ENCODE peak calls at places on chromosomes 16 and 17, in nine cellular contexts. D is T1000, V is OCI-LY7, J is GM23338, A is foreskin fibroblast, W is HepG2, L is pons, U is coronary artery, R is mucosa of gallbladder. Y is an unnamed sample.

GRCh38 chr17:17749921-17750320 is 68.7 kb downstream of the RAI1 start:
- DNase-seq in U (no peak), L (peak; percentile 87), A (peak; percentile 66), W (peak; percentile 36), J (peak; percentile 96), V (peak; percentile 86), D (no peak), R (no peak), Y (peak; percentile 54)

GRCh38 chr17:74177018-74177450 is 26.4 kb upstream of the RPL38 start:
- DNase-seq in J (no peak), D (no peak), U (no peak), W (no peak), V (no peak), L (no peak), A (peak; percentile 69), R (no peak), Y (peak; percentile 40)

GRCh38 chr17:62966426-62967110 is 533 bp downstream of the TANC2 start:
- DNase-seq in R (no peak), W (no peak), V (peak; percentile 14), J (peak; percentile 30), L (no peak), A (peak; percentile 42), D (no peak), U (no peak), Y (no peak)

GRCh38 chr17:80861892-80862291 is 129.7 kb upstream of the CHMP6 start:
- DNase-seq in L (peak; percentile 58), R (no peak), W (no peak), A (peak; percentile 46), D (no peak), U (no peak), V (no peak), J (peak; percentile 31), Y (peak; percentile 36)

GRCh38 chr17:9465216-9465921 is 110.3 kb downstream of the STX8 start:
- DNase-seq in W (no peak), D (no peak), A (peak; percentile 80), L (peak; percentile 19), V (no peak), U (no peak), R (no peak), J (no peak), Y (peak; percentile 71)

GRCh38 chr17:41258406-41258805 is 3.2 kb downstream of the KRTAP9-9 start:
- DNase-seq in L (no peak), U (no peak), R (no peak), V (no peak), W (no peak), J (no peak), D (no peak), A (peak; percentile 45), Y (no peak)

GRCh38 chr17:19448341-19449268 is 37.6 kb downstream of the RNF112 start:
- DNase-seq in R (peak; percentile 45), V (no peak), D (peak; percentile 47), A (peak; percentile 94), J (no peak), L (peak; percentile 97), W (peak; percentile 19), U (no peak), Y (peak; percentile 99)

GRCh38 chr17:74671031-74671771 is 41.5 kb downstream of the CD300LF start:
- DNase-seq in A (peak; percentile 70), V (no peak), J (peak; percentile 98), D (peak; percentile 17), L (peak; percentile 12), R (peak; percentile 90), U (peak; percentile 72), W (peak; percentile 67), Y (peak; percentile 71)

GRCh38 chr17:68182940-68183551 is 64.8 kb upstream of the AMZ2 start:
- DNase-seq in U (no peak), A (no peak), V (peak; percentile 92), L (no peak), J (peak; percentile 54), R (no peak), W (peak; percentile 38), D (no peak), Y (no peak)

GRCh38 chr17:36550491-36551417 is 6.0 kb downstream of the GGNBP2 start:
- DNase-seq in R (no peak), A (no peak), U (no peak), L (peak; percentile 51), V (peak; percentile 57), W (no peak), J (no peak), D (no peak), Y (no peak)

GRCh38 chr17:75133001-75133400 is 1.5 kb upstream of the NT5C start:
- DNase-seq in A (no peak), D (no peak), L (no peak), R (no peak), J (no peak), U (no peak), W (peak; percentile 51), V (no peak), Y (no peak)

GRCh38 chr16:4925791-4926190 is 11.2 kb downstream of the PPL start:
- DNase-seq in D (no peak), L (no peak), U (no peak), J (no peak), A (no peak), R (no peak), W (no peak), V (no peak), Y (no peak)

GRCh38 chr17:44221072-44221861 is 1.8 kb upstream of the UBTF start:
- DNase-seq in A (peak; percentile 87), D (peak; percentile 62), W (peak; percentile 78), V (peak; percentile 87), U (peak; percentile 87), R (peak; percentile 76), J (peak; percentile 90), L (peak; percentile 77), Y (peak; percentile 83)

GRCh38 chr17:39054111-39054645 is 87.0 kb upstream of the FBXO47 start:
- DNase-seq in L (no peak), A (no peak), U (no peak), D (no peak), J (no peak), R (no peak), V (no peak), W (no peak), Y (peak; percentile 45)

GRCh38 chr17:12282056-12282455 is 261.4 kb downstream of the MAP2K4 start:
- DNase-seq in A (peak; percentile 47), W (no peak), R (no peak), L (no peak), J (no peak), U (no peak), D (no peak), V (no peak), Y (peak; percentile 37)

GRCh38 chr16:46972971-46973456 is 460 bp downstream of the DNAJA2 start:
- DNase-seq in W (peak; percentile 36), J (peak; percentile 51), A (peak; percentile 62), D (no peak), L (no peak), U (no peak), R (peak; percentile 12), V (peak; percentile 68), Y (peak; percentile 25)

GRCh38 chr17:42980766-42981397 is 517 bp downstream of the RUNDC1 start:
- DNase-seq in D (peak; percentile 2), V (peak; percentile 86), L (no peak), U (no peak), W (peak; percentile 55), R (peak; percentile 29), A (peak; percentile 76), J (peak; percentile 82), Y (peak; percentile 39)

GRCh38 chr16:17063156-17063555 is 407.6 kb downstream of the XYLT1 start:
- DNase-seq in A (no peak), U (no peak), R (no peak), L (no peak), V (no peak), J (no peak), D (no peak), W (no peak), Y (no peak)

GRCh38 chr16:71343078-71343477 is 15.4 kb upstream of the CALB2 start:
- DNase-seq in U (no peak), L (no peak), A (no peak), W (no peak), V (no peak), J (no peak), R (no peak), D (no peak), Y (no peak)

Y was measured in fibroblast of lung.